ENCODE peak calls at places on chromosome 19, in nine cellular contexts. N is H1, S is breast epithelium, T is PC-3, C is pancreas, F is HCT116, G is cardiac muscle cell, V is lower lobe of right lung, W is sigmoid colon. I is an unnamed sample.

GRCh38 chr19:54449701-54450069 is 686 bp downstream of the LENG8 start:
- DNase-seq in S (no peak), W (no peak), G (no peak), V (peak; percentile 47), C (no peak), N (no peak), T (no peak), F (no peak), I (no peak)

GRCh38 chr19:43765109-43765876 is 10.5 kb upstream of the SMG9 start:
- DNase-seq in C (no peak), G (no peak), V (no peak), T (peak; percentile 96), W (peak; percentile 87), S (no peak), F (peak; percentile 93), N (no peak), I (peak; percentile 95)

GRCh38 chr19:2433854-2434253 is 6.5 kb upstream of the TIMM13 start:
- DNase-seq in C (no peak), G (no peak), W (no peak), V (no peak), F (no peak), N (no peak), S (no peak), T (no peak), I (no peak)

GRCh38 chr19:35167251-35168119 is 12.9 kb downstream of the FXYD5 start:
- DNase-seq in S (no peak), F (no peak), W (peak; percentile 41), T (no peak), N (no peak), G (no peak), C (no peak), V (no peak), I (peak; percentile 17)

GRCh38 chr19:5445667-5446066 is 9.6 kb upstream of the ZNRF4 start:
- DNase-seq in G (no peak), N (no peak), F (no peak), W (no peak), T (peak; percentile 67), V (no peak), C (no peak), S (no peak), I (no peak)

GRCh38 chr19:21483589-21484170 is 21.7 kb upstream of the ZNF429 start:
- DNase-seq in F (no peak), T (no peak), W (peak; percentile 76), C (peak; percentile 59), V (peak; percentile 76), G (peak; percentile 37), N (peak; percentile 60), S (peak; percentile 75), I (no peak)

GRCh38 chr19:37936166-37936565 is 29.2 kb downstream of the SIPA1L3 start:
- DNase-seq in S (no peak), W (no peak), T (no peak), V (peak; percentile 57), F (no peak), N (no peak), C (no peak), G (no peak), I (no peak)

GRCh38 chr19:11984986-11985385 is 20.1 kb downstream of the ZNF763 start:
- DNase-seq in F (no peak), V (no peak), G (peak; percentile 41), N (no peak), T (no peak), W (no peak), S (no peak), C (no peak), I (no peak)

GRCh38 chr19:8145969-8146368 is 3.4 kb downstream of the FBN3 start:
- DNase-seq in N (no peak), C (peak; percentile 58), G (no peak), F (no peak), V (no peak), W (no peak), S (no peak), T (peak; percentile 56), I (no peak)

GRCh38 chr19:29630661-29631060 is 24.6 kb downstream of the POP4 start:
- DNase-seq in V (no peak), G (no peak), N (no peak), C (no peak), F (no peak), T (no peak), W (peak; percentile 9), S (no peak), I (no peak)

GRCh38 chr19:44644391-44645016 is 794 bp downstream of the PVR start:
- DNase-seq in S (no peak), F (no peak), T (peak; percentile 44), C (peak; percentile 50), W (peak; percentile 68), G (peak; percentile 23), V (peak; percentile 43), N (peak; percentile 21), I (no peak)

GRCh38 chr19:5690955-5691204 is 785 bp downstream of the RPL36 start:
- DNase-seq in C (no peak), F (no peak), S (no peak), V (no peak), G (no peak), T (no peak), N (no peak), W (no peak), I (no peak)

GRCh38 chr19:912181-913079 is 589 bp downstream of the R3HDM4 start:
- DNase-seq in N (no peak), S (no peak), C (no peak), G (no peak), F (no peak), V (no peak), W (no peak), T (no peak), I (peak; percentile 49)

GRCh38 chr19:29429581-29429980 is 96.2 kb upstream of the VSTM2B start:
- DNase-seq in G (no peak), F (no peak), T (no peak), S (no peak), C (no peak), W (no peak), N (no peak), V (no peak), I (no peak)

GRCh38 chr19:42023121-42023942 is 29.3 kb upstream of the ATP1A3 start:
- DNase-seq in G (peak; percentile 29), C (no peak), W (no peak), S (no peak), F (peak; percentile 28), V (no peak), N (no peak), T (peak; percentile 23), I (no peak)

GRCh38 chr19:29326849-29327840 is 114.2 kb upstream of the UQCRFS1 start:
- DNase-seq in N (no peak), G (no peak), C (no peak), T (no peak), S (no peak), F (no peak), V (no peak), W (no peak), I (no peak)

GRCh38 chr19:55454787-55455243 is 6.6 kb downstream of the ISOC2 start:
- DNase-seq in W (no peak), G (peak; percentile 54), T (peak; percentile 68), V (no peak), C (no peak), N (no peak), F (no peak), S (no peak), I (peak; percentile 55)

DNA sequence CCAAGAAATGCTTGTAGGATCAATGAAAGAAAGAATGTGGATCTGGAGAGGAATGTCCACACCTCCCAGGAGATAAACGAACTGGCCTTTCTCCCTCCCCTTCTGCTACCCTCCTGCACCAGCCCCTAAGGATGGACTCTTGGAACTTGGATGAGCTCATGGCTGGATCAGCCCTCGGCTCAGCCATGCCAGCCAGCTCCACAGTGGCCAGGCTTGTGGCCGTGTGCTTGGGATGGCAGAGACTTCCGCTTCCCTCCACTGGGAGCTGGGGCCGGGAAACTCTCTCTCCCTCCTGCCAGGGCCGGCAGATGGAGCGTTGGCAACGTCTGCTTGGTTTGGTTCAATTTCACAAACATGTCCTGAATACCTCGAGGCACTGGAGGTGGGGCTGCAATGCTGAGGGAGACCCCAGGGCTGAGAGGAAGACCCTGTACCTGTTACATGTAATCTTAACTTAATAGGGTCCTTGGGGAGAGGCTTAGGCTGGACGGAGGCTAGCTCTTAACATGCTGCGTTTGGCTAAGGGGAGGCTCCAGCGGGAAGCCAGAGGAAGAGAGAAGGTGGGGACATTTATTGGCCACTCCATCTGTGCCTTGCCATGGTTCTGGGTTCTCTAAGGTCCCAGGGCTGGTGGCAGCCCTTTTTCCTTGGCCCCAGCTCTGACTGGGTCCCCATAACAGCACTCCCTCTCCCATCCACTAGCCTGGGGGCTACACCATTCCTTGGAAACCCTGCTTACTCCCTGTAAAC is 152.5 kb downstream of the IER2 start:
- DNase-seq in W (no peak), S (no peak), V (no peak), T (peak; percentile 25), N (no peak), G (no peak), C (no peak), F (no peak), I (no peak)
- H3K27ac ChIP-seq in W (no peak overlapping the region), S (no peak overlapping the region), V (no peak overlapping the region), T (no peak overlapping the region), N (no peak overlapping the region), G (no peak overlapping the region), C (no peak overlapping the region), F (no peak overlapping the region), I (no peak overlapping the region)

DNA sequence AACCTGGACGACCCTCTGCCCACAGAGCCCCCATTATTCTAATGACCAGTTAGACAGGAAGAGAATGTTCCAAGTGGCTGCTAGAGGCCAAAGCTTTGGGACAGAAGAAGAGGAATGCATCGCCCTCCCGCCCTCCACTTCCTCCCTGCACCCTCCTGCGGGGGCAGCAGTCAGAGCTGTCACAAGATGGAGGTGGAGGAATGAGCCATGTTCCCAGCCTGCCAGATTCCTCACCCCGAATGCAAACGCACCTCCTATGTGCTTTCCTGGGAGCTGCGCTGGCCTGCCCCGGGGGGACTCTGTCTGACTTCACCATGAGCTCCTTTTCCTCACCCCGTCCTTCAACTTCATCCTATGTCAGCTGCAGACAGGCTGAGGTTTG is 1.7 kb downstream of the YJEFN3 start:
- DNase-seq in G (no peak), F (no peak), W (no peak), N (no peak), T (no peak), S (no peak), V (no peak), C (no peak), I (no peak)
- H3K4me1 ChIP-seq in G (peaks cover 6% of the 10 kb centered on the region), F (no peaks in the 10 kb centered on the region), W (no peaks in the 10 kb centered on the region), N (peaks cover 3% of the 10 kb centered on the region), T (no peaks in the 10 kb centered on the region), S (no peaks in the 10 kb centered on the region), V (peaks cover 6% of the 10 kb centered on the region), C (no peaks in the 10 kb centered on the region), I (no peaks in the 10 kb centered on the region)

GRCh38 chr19:50906217-50906616 is 5.0 kb downstream of the KLK4 start:
- DNase-seq in S (no peak), V (no peak), T (peak; percentile 73), W (no peak), N (no peak), F (no peak), G (peak; percentile 58), C (peak; percentile 31), I (no peak)
- TF ChIP-seq CTCF in S (peak; percentile 18), V (peak; percentile 32), T (peak; percentile 72), W (no peak), N (peak; percentile 78), F (peak; percentile 72), G (peak; percentile 57), C (peak; percentile 11), I (peak; percentile 25)

GRCh38 chr19:16200038-16200775 is 2.5 kb downstream of the AP1M1 start:
- DNase-seq in W (peak; percentile 78), G (no peak), C (no peak), N (no peak), T (no peak), F (no peak), S (no peak), V (peak; percentile 64), I (no peak)
- H3K27ac ChIP-seq in W (peak overlapping the region; percentile 44), G (no peak overlapping the region), C (no peak overlapping the region), N (no peak overlapping the region), T (no peak overlapping the region), F (no peak overlapping the region), S (no peak overlapping the region), V (peak overlapping the region; percentile 81), I (no peak overlapping the region)

GRCh38 chr19:49570138-49570856 is 10.1 kb downstream of the NOSIP start:
- DNase-seq in V (no peak), N (no peak), G (peak; percentile 91), W (no peak), F (peak; percentile 83), T (peak; percentile 92), S (no peak), C (peak; percentile 74), I (no peak)
- H3K4me1 ChIP-seq in V (peaks cover 31% of the 10 kb centered on the region), N (peaks cover 4% of the 10 kb centered on the region), G (peaks cover 13% of the 10 kb centered on the region), W (no peaks in the 10 kb centered on the region), F (peaks cover 44% of the 10 kb centered on the region), T (peaks cover 16% of the 10 kb centered on the region), S (no peaks in the 10 kb centered on the region), C (no peaks in the 10 kb centered on the region), I (peaks cover 3% of the 10 kb centered on the region)